ENCODE peak calls at places on chromosomes 4 and X, in eight cellular contexts. E is cardiac muscle cell; R is colonic mucosa; A is CD8-positive, alpha-beta T cell; N is choroid plexus epithelial cell; I is neural progenitor cell; T is mammary epithelial cell; M is thoracic aorta. W is an unnamed sample.

GRCh38 chr4:37392540-37393255 is 148.2 kb downstream of the NWD2 start:
- DNase-seq in E (peak), R (peak), A (no peak), N (peak), I (peak), T (peak), M (no peak), W (no peak)

GRCh38 chrX:21907250-21907649 is 33.3 kb upstream of the SMS start:
- DNase-seq in E (peak), R (no peak), A (no peak), N (no peak), I (no peak), T (no peak), M (no peak), W (no peak)

GRCh38 chr4:13543091-13543581 is 1.2 kb downstream of the NKX3-2 start:
- DNase-seq in E (no peak), R (no peak), A (no peak), N (no peak), I (no peak), T (no peak), M (no peak), W (no peak)

GRCh38 chrX:68928401-68928800 is 99.6 kb downstream of the EFNB1 start:
- DNase-seq in E (no peak), R (no peak), A (no peak), N (no peak), I (no peak), T (no peak), M (no peak), W (no peak)

GRCh38 chrX:31440546-31440945 is 368.7 kb upstream of the FTHL17 start:
- DNase-seq in E (no peak), R (no peak), A (no peak), N (peak), I (no peak), T (no peak), M (no peak), W (no peak)

GRCh38 chr4:127856485-127857447 is 23.9 kb upstream of the PLK4 start:
- DNase-seq in E (peak), R (no peak), A (no peak), N (peak), I (no peak), T (peak), M (no peak), W (no peak)

GRCh38 chr4:108384544-108384943 is 215.8 kb upstream of the LEF1 start:
- DNase-seq in E (no peak), R (no peak), A (no peak), N (no peak), I (no peak), T (no peak), M (no peak), W (no peak)

GRCh38 chr4:79198886-79199591 is 126.8 kb downstream of the NAA11 start:
- DNase-seq in E (no peak), R (no peak), A (no peak), N (no peak), I (no peak), T (no peak), M (no peak), W (no peak)

GRCh38 chrX:7072856-7073255 is 74.7 kb upstream of the STS start:
- DNase-seq in E (no peak), R (no peak), A (no peak), N (no peak), I (no peak), T (no peak), M (no peak), W (no peak)

GRCh38 chrX:7073336-7073735 is 74.2 kb upstream of the STS start:
- DNase-seq in E (no peak), R (no peak), A (no peak), N (no peak), I (no peak), T (no peak), M (no peak), W (no peak)

GRCh38 chrX:7076245-7076661 is 71.3 kb upstream of the STS start:
- DNase-seq in E (no peak), R (no peak), A (no peak), N (peak), I (no peak), T (no peak), M (no peak), W (no peak)

GRCh38 chrX:7074908-7075204 is 72.7 kb upstream of the STS start:
- DNase-seq in E (no peak), R (no peak), A (no peak), N (no peak), I (no peak), T (no peak), M (no peak), W (no peak)

DNA sequence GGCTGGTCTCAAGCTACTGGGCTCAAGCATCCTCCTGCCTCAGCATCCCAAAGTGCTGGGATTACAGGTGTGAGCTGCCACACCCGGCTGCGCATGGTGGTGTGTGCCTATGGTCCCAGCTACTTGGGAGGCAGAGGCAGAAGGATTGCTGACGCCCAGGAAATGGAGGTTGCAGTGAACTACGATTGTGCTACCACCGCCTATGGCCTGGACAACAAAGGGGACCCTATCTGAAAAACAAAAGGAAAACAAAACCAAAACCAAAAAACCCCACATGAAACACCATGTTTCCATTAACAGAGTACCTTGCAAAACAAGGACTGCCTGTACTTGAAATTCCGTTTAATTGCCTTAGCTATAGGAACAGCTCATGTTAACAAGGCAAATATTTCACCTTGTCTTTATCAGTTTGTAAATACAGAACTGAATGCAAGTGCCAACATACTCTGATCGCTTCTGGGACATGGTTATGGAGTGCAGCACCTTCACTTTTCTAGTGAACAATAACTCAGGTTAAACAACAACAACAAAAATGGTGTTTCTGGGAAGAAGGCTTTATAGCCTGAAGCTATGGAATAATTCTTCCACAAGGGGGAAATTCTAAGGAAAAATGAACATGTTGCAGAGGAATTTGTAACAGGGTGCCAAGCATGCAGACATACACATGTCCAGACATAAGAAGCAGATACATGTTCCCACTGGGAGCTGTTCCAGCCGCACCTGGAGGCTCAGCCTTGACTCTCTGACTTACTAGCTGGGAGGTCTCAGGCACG is 73.2 kb upstream of the STS start:
- DNase-seq in E (peak), R (no peak), A (no peak), N (no peak), I (no peak), T (peak), M (no peak), W (peak)
- TF ChIP-seq CTCF in E (peak), R (no peak), A (no peak), N (no peak), I (peak), T (no peak), M (no peak), W (no peak)

GRCh38 chrX:133440081-133440796 is 24.9 kb upstream of the GPC4 start:
- DNase-seq in E (no peak), R (no peak), A (no peak), N (no peak), I (peak), T (no peak), M (no peak), W (no peak)

GRCh38 chrX:133444196-133444595 is 28.9 kb upstream of the GPC4 start:
- DNase-seq in E (no peak), R (no peak), A (no peak), N (no peak), I (no peak), T (peak), M (no peak), W (no peak)

GRCh38 chrX:133448512-133449076 is 33.3 kb upstream of the GPC4 start:
- DNase-seq in E (peak), R (no peak), A (no peak), N (no peak), I (peak), T (peak), M (no peak), W (no peak)

GRCh38 chrX:133440797-133441163 is 25.5 kb upstream of the GPC4 start:
- DNase-seq in E (no peak), R (no peak), A (no peak), N (no peak), I (no peak), T (no peak), M (no peak), W (no peak)

DNA sequence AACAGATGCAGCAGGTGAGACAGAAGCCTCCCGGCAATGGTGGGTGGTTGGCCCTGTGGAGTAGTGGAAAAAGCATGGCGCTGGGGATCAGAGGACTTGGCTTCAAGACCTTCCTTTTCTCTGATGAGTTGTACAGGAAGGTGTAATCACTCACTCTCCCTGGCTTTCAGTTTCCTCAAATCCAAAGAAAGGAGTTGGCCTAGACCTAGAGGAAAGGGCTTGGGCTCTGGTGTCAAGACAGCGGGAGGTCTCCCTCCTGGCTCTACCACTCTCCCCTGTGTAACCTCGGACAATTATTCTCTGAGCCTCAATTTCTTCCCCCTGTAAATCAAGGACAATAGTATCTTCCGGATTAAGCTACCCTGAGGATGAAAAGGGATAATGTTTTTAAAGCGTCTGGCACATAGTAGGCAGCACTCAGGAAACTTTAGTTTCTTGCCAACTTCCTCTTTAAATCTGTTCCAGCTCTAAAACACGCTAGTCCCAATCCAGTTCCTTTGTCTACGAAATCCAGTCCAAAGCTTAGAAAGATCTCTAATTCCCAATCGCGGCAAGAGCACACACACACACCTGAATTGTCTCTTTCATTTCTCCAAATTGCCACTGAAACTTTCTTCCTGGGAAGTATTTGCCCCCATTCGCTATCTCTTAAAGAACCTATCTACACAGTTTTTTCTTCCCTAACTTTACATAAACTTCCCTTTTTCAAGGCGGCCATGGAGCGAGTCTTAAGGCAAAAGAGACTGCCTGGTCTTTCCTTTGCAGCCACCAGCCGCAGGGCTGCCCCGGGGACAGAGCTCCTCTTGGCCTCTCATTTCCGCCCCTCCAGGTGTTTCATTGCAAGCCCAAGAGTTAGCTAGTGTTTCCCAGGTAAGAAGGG is 29.9 kb upstream of the GPC4 start:
- DNase-seq in E (peak), R (peak), A (no peak), N (no peak), I (peak), T (peak), M (no peak), W (no peak)
- H3K4me3 ChIP-seq in E (peak), R (peak), A (no peak), N (peak), I (peak), T (peak), M (peak), W (peak)

GRCh38 chr4:150242820-150243458 is 164.7 kb downstream of the DCLK2 start:
- DNase-seq in E (peak), R (no peak), A (no peak), N (peak), I (peak), T (no peak), M (no peak), W (no peak)
- TF ChIP-seq CTCF in E (peak), R (peak), A (peak), N (peak), I (peak), T (peak), M (peak), W (peak)

GRCh38 chr4:85778809-85779124 is 303.8 kb downstream of the ARHGAP24 start:
- DNase-seq in E (peak), R (no peak), A (no peak), N (peak), I (no peak), T (no peak), M (no peak), W (no peak)

GRCh38 chr4:85776579-85776978 is 301.6 kb downstream of the ARHGAP24 start:
- DNase-seq in E (no peak), R (no peak), A (no peak), N (no peak), I (no peak), T (peak), M (no peak), W (no peak)

GRCh38 chr4:85779165-85779564 is 304.2 kb downstream of the ARHGAP24 start:
- DNase-seq in E (peak), R (no peak), A (no peak), N (peak), I (no peak), T (no peak), M (no peak), W (no peak)

GRCh38 chr4:85776091-85776490 is 301.1 kb downstream of the ARHGAP24 start:
- DNase-seq in E (no peak), R (no peak), A (no peak), N (peak), I (no peak), T (no peak), M (no peak), W (no peak)

GRCh38 chr4:85777908-85778808 is 303.2 kb downstream of the ARHGAP24 start:
- DNase-seq in E (peak), R (no peak), A (no peak), N (peak), I (no peak), T (no peak), M (no peak), W (no peak)
- H3K4me3 ChIP-seq in E (no peak), R (no peak), A (no peak), N (peak), I (no peak), T (peak), M (peak), W (no peak)

DNA sequence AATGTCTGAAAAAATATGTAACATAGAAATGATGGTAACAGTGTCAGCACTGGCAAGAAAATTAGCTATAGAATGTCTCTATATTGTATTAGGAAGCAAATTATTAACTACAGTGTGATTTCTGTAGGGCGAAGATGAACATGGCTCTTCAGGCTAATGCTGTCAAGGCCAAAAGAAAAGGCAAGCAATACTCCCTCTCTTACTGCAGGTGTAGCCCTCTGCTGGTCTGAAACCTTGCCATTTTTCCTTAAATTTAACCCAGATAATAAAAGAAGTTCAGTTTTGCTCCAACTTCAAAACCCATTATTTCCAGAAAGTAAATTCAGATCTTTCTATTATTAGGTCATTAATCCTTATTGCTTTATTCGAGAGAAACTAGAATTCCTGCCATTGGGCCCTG is 215.9 kb downstream of the LRBA start:
- DNase-seq in E (no peak), R (no peak), A (no peak), N (peak), I (no peak), T (no peak), M (no peak), W (no peak)
- TF ChIP-seq CTCF in E (peak), R (no peak), A (no peak), N (peak), I (peak), T (no peak), M (no peak), W (peak)

DNA sequence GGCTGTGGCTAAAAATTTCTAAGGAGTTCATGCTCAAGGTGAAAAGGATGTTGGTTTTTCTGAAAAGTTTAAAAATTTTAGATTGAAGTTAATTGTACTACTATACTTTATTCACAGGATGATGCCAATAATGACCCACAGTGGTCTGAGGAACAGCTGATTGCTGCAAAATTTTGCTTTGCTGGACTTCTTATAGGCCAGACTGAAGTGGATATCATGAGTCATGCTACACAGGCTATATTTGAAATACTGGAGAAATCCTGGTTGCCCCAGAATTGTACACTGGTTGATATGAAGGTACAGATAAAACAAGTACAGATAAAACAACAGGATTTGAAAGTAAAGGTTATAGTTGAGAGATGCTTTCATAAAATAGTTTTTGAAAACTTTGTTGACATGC is 12.2 kb downstream of the PAICS start:
- DNase-seq in E (no peak), R (no peak), A (no peak), N (peak), I (no peak), T (no peak), M (no peak), W (no peak)
- H3K4me3 ChIP-seq in E (no peak), R (no peak), A (no peak), N (no peak), I (no peak), T (no peak), M (no peak), W (no peak)